ENCODE peak calls at places on chromosomes 5 and 9, in eight cellular contexts. One of them, this sample, is unnamed.

GRCh38 chr9:95048225-95049087 is 269.1 kb downstream of the FANCC start:
- DNase-seq in T-helper 2 cell: peak
- DNase-seq in fibroblast of lung: peak
- DNase-seq in NCI-H748 treated with DMSO at 0.1 percent for 48 hours: peak
- DNase-seq in nucleus accumbens: no peak
- DNase-seq in NB4: peak
- DNase-seq in substantia nigra: no peak
- DNase-seq in NCI-H1092: no peak
- DNase-seq in this sample: no peak

GRCh38 chr5:64872044-64872443 is 103.3 kb downstream of the CWC27 start:
- DNase-seq in fibroblast of lung: no peak
- DNase-seq in nucleus accumbens: no peak
- DNase-seq in substantia nigra: no peak
- DNase-seq in NB4: no peak
- DNase-seq in T-helper 2 cell: no peak
- DNase-seq in NCI-H748 treated with DMSO at 0.1 percent for 48 hours: no peak
- DNase-seq in NCI-H1092: no peak
- DNase-seq in this sample: no peak

GRCh38 chr9:136309806-136310220 is 5.9 kb upstream of the CCDC187 start:
- DNase-seq in nucleus accumbens: no peak
- DNase-seq in T-helper 2 cell: no peak
- DNase-seq in NCI-H748 treated with DMSO at 0.1 percent for 48 hours: no peak
- DNase-seq in substantia nigra: no peak
- DNase-seq in NCI-H1092: no peak
- DNase-seq in NB4: no peak
- DNase-seq in fibroblast of lung: no peak
- DNase-seq in this sample: no peak

GRCh38 chr5:67297376-67297775 is 100.8 kb upstream of the CD180 start:
- DNase-seq in substantia nigra: no peak
- DNase-seq in nucleus accumbens: no peak
- DNase-seq in fibroblast of lung: no peak
- DNase-seq in NCI-H1092: no peak
- DNase-seq in T-helper 2 cell: no peak
- DNase-seq in NB4: no peak
- DNase-seq in NCI-H748 treated with DMSO at 0.1 percent for 48 hours: peak
- DNase-seq in this sample: no peak

GRCh38 chr5:17799521-17799920 is 165.3 kb downstream of the TAF11L14 start:
- DNase-seq in T-helper 2 cell: no peak
- DNase-seq in NB4: no peak
- DNase-seq in NCI-H748 treated with DMSO at 0.1 percent for 48 hours: no peak
- DNase-seq in substantia nigra: no peak
- DNase-seq in nucleus accumbens: no peak
- DNase-seq in fibroblast of lung: no peak
- DNase-seq in NCI-H1092: no peak
- DNase-seq in this sample: no peak

GRCh38 chr5:83219077-83219476 is 141.7 kb downstream of the XRCC4 start:
- DNase-seq in T-helper 2 cell: no peak
- DNase-seq in NB4: no peak
- DNase-seq in substantia nigra: no peak
- DNase-seq in NCI-H748 treated with DMSO at 0.1 percent for 48 hours: no peak
- DNase-seq in nucleus accumbens: no peak
- DNase-seq in NCI-H1092: no peak
- DNase-seq in fibroblast of lung: no peak
- DNase-seq in this sample: no peak

GRCh38 chr5:5344051-5344571 is 78.4 kb upstream of the ICE1 start:
- DNase-seq in nucleus accumbens: no peak
- DNase-seq in NCI-H1092: no peak
- DNase-seq in NB4: no peak
- DNase-seq in fibroblast of lung: no peak
- DNase-seq in substantia nigra: no peak
- DNase-seq in T-helper 2 cell: no peak
- DNase-seq in NCI-H748 treated with DMSO at 0.1 percent for 48 hours: no peak
- DNase-seq in this sample: no peak

GRCh38 chr9:115739096-115739875 is 414.3 kb upstream of the PAPPA start:
- DNase-seq in T-helper 2 cell: no peak
- DNase-seq in NCI-H748 treated with DMSO at 0.1 percent for 48 hours: no peak
- DNase-seq in fibroblast of lung: no peak
- DNase-seq in substantia nigra: no peak
- DNase-seq in NB4: no peak
- DNase-seq in NCI-H1092: no peak
- DNase-seq in nucleus accumbens: no peak
- DNase-seq in this sample: no peak

GRCh38 chr9:105841562-105841961 is 147.2 kb downstream of the TMEM38B start:
- DNase-seq in NCI-H748 treated with DMSO at 0.1 percent for 48 hours: no peak
- DNase-seq in T-helper 2 cell: no peak
- DNase-seq in NCI-H1092: no peak
- DNase-seq in NB4: no peak
- DNase-seq in substantia nigra: no peak
- DNase-seq in fibroblast of lung: no peak
- DNase-seq in nucleus accumbens: no peak
- DNase-seq in this sample: no peak

GRCh38 chr5:19547640-19548039 is 440.4 kb downstream of the CDH18 start:
- DNase-seq in substantia nigra: no peak
- DNase-seq in fibroblast of lung: peak
- DNase-seq in NB4: no peak
- DNase-seq in T-helper 2 cell: no peak
- DNase-seq in NCI-H1092: no peak
- DNase-seq in nucleus accumbens: no peak
- DNase-seq in NCI-H748 treated with DMSO at 0.1 percent for 48 hours: no peak
- DNase-seq in this sample: no peak

GRCh38 chr5:124289641-124290201 is 456.7 kb downstream of the ZNF608 start:
- DNase-seq in NCI-H748 treated with DMSO at 0.1 percent for 48 hours: no peak
- DNase-seq in NCI-H1092: peak
- DNase-seq in NB4: no peak
- DNase-seq in nucleus accumbens: peak
- DNase-seq in T-helper 2 cell: no peak
- DNase-seq in substantia nigra: no peak
- DNase-seq in fibroblast of lung: no peak
- DNase-seq in this sample: no peak

GRCh38 chr9:132683873-132684272 is 13.6 kb downstream of the GTF3C4 start:
- DNase-seq in T-helper 2 cell: no peak
- DNase-seq in NB4: no peak
- DNase-seq in NCI-H748 treated with DMSO at 0.1 percent for 48 hours: no peak
- DNase-seq in substantia nigra: no peak
- DNase-seq in NCI-H1092: no peak
- DNase-seq in nucleus accumbens: no peak
- DNase-seq in fibroblast of lung: no peak
- DNase-seq in this sample: no peak

GRCh38 chr9:129568560-129569505 is 52.1 kb downstream of the C9orf50 start:
- DNase-seq in NB4: peak
- DNase-seq in nucleus accumbens: peak
- DNase-seq in substantia nigra: peak
- DNase-seq in fibroblast of lung: no peak
- DNase-seq in NCI-H1092: peak
- DNase-seq in NCI-H748 treated with DMSO at 0.1 percent for 48 hours: no peak
- DNase-seq in T-helper 2 cell: peak
- DNase-seq in this sample: no peak

GRCh38 chr5:77379558-77380061 is 112.5 kb downstream of the WDR41 start:
- DNase-seq in T-helper 2 cell: no peak
- DNase-seq in NCI-H748 treated with DMSO at 0.1 percent for 48 hours: no peak
- DNase-seq in fibroblast of lung: no peak
- DNase-seq in substantia nigra: no peak
- DNase-seq in NCI-H1092: no peak
- DNase-seq in NB4: peak
- DNase-seq in nucleus accumbens: no peak
- DNase-seq in this sample: no peak

GRCh38 chr5:103755974-103756373 is 193.4 kb upstream of the NUDT12 start:
- DNase-seq in NCI-H1092: no peak
- DNase-seq in NCI-H748 treated with DMSO at 0.1 percent for 48 hours: no peak
- DNase-seq in NB4: no peak
- DNase-seq in T-helper 2 cell: no peak
- DNase-seq in nucleus accumbens: no peak
- DNase-seq in substantia nigra: no peak
- DNase-seq in fibroblast of lung: no peak
- DNase-seq in this sample: no peak

GRCh38 chr5:60705144-60705543 is 5.2 kb upstream of the DEPDC1B start:
- DNase-seq in T-helper 2 cell: no peak
- DNase-seq in NB4: no peak
- DNase-seq in NCI-H1092: no peak
- DNase-seq in nucleus accumbens: no peak
- DNase-seq in fibroblast of lung: no peak
- DNase-seq in NCI-H748 treated with DMSO at 0.1 percent for 48 hours: no peak
- DNase-seq in substantia nigra: no peak
- DNase-seq in this sample: no peak

GRCh38 chr9:135985889-135986288 is 24.7 kb upstream of the UBAC1 start:
- DNase-seq in NB4: no peak
- DNase-seq in nucleus accumbens: no peak
- DNase-seq in NCI-H1092: no peak
- DNase-seq in NCI-H748 treated with DMSO at 0.1 percent for 48 hours: no peak
- DNase-seq in fibroblast of lung: no peak
- DNase-seq in T-helper 2 cell: no peak
- DNase-seq in substantia nigra: no peak
- DNase-seq in this sample: no peak